ENCODE peak calls at places on chromosomes 6 and 20, in seven cellular contexts. W is cardiac septum; D is activated CD4-positive, CD25-positive, alpha-beta regulatory T cell treated with anti-CD3 and anti-CD28 coated beads, Interleukin-2, amount 50 U/mL, for 16 hours; N is HCT116; U is stimulated activated CD4-positive, alpha-beta T cell treated with anti-CD3 and anti-CD28 coated beads, Interleukin-4, amount 100 ng/mL, for 4 hours; R is fibroblast of gingiva; K is cerebellar cortex. A is an unnamed sample.

GRCh38 chr6:110816677-110817076 is 1.4 kb upstream of the CDK19 start:
- DNase-seq in K (no peak), R (no peak), D (no peak), W (no peak), N (no peak), U (no peak), A (no peak)

GRCh38 chr6:34190504-34191122 is 44.7 kb upstream of the GRM4 start:
- DNase-seq in W (peak), R (no peak), U (no peak), N (no peak), D (no peak), K (peak), A (no peak)

GRCh38 chr6:123770247-123770949 is 33.3 kb upstream of the NKAIN2 start:
- DNase-seq in N (no peak), R (no peak), D (no peak), K (no peak), W (no peak), U (no peak), A (no peak)

GRCh38 chr6:14571728-14572127 is 454.2 kb downstream of the CD83 start:
- DNase-seq in U (no peak), R (no peak), D (no peak), N (no peak), K (no peak), W (no peak), A (no peak)

GRCh38 chr6:157019733-157020132 is 242.6 kb downstream of the ARID1B start:
- DNase-seq in R (peak), K (no peak), N (no peak), W (no peak), D (no peak), U (no peak), A (no peak)

GRCh38 chr6:48068326-48069191 is 42.4 kb downstream of the PTCHD4 start:
- DNase-seq in W (no peak), N (no peak), R (no peak), U (no peak), K (no peak), D (no peak), A (no peak)

GRCh38 chr6:25660512-25660911 is 8.5 kb downstream of the SCGN start:
- DNase-seq in U (no peak), W (no peak), R (peak), D (no peak), N (peak), K (no peak), A (no peak)

GRCh38 chr6:20236899-20237600 is 24.8 kb upstream of the MBOAT1 start:
- DNase-seq in R (no peak), W (no peak), D (no peak), U (no peak), N (no peak), K (no peak), A (no peak)

GRCh38 chr6:122930252-122931180 is 65.5 kb upstream of the CLVS2 start:
- DNase-seq in K (no peak), D (no peak), U (no peak), W (no peak), N (no peak), R (no peak), A (no peak)

GRCh38 chr6:46772754-46773153 is 20.4 kb upstream of the MEP1A start:
- DNase-seq in K (peak), R (no peak), U (no peak), N (no peak), D (no peak), W (no peak), A (no peak)

GRCh38 chr6:167485186-167485978 is 160.5 kb downstream of the TTLL2 start:
- DNase-seq in N (no peak), K (peak), D (no peak), R (no peak), W (no peak), U (no peak), A (no peak)

GRCh38 chr6:90169328-90169886 is 127.2 kb downstream of the BACH2 start:
- DNase-seq in R (no peak), N (no peak), U (no peak), W (no peak), K (no peak), D (no peak), A (no peak)

GRCh38 chr6:154403803-154404202 is 47.2 kb upstream of the IPCEF1 start:
- DNase-seq in N (no peak), K (no peak), R (peak), W (no peak), U (no peak), D (no peak), A (no peak)

GRCh38 chr6:166656269-166657206 is 29.5 kb upstream of the RPS6KA2 start:
- DNase-seq in N (no peak), U (no peak), W (no peak), R (no peak), D (no peak), K (peak), A (no peak)

GRCh38 chr20:3755814-3756480 is 11.6 kb downstream of the ADISSP start:
- DNase-seq in R (no peak), W (no peak), U (no peak), K (no peak), D (no peak), N (no peak), A (no peak)

GRCh38 chr6:52598123-52598823 is 21.4 kb upstream of the TRAM2 start:
- DNase-seq in U (no peak), W (no peak), R (peak), D (no peak), K (peak), N (peak), A (no peak)

GRCh38 chr6:112049051-112049799 is 4.7 kb upstream of the CCN6 start:
- DNase-seq in U (no peak), K (no peak), D (no peak), R (no peak), W (no peak), N (no peak), A (no peak)

GRCh38 chr6:19477563-19477962 is 359.6 kb upstream of the ID4 start:
- DNase-seq in U (no peak), K (no peak), R (no peak), W (no peak), D (no peak), N (no peak), A (no peak)

GRCh38 chr20:3472105-3472504 is 1.3 kb downstream of the ATRN start:
- DNase-seq in D (no peak), U (no peak), K (no peak), R (no peak), N (no peak), W (no peak), A (no peak)

GRCh38 chr6:81772741-81773140 is 20.3 kb upstream of the TENT5A start:
- DNase-seq in R (no peak), W (no peak), D (no peak), U (no peak), K (no peak), N (no peak), A (no peak)

GRCh38 chr20:62299666-62300236 is 3.0 kb upstream of the ADRM1 start:
- DNase-seq in U (no peak), N (no peak), W (no peak), D (no peak), R (no peak), K (no peak), A (no peak)

GRCh38 chr6:52420668-52421358 is 671 bp downstream of the EFHC1 start:
- DNase-seq in N (no peak), R (peak), W (no peak), U (no peak), K (peak), D (no peak), A (no peak)

GRCh38 chr20:61328906-61329558 is 77.0 kb downstream of the CDH4 start:
- DNase-seq in W (no peak), R (peak), N (no peak), U (no peak), D (no peak), K (no peak), A (no peak)

A was measured in activated B cell treated with CpG ODN at 0.5 μM for 24 hours.